ENCODE peak calls at places on chromosomes 16 and 17, in ten cellular contexts. R, W, D, S, B, X, T, G, C and J are unnamed samples.

GRCh38 chr16:77762260-77762659 is 26.1 kb upstream of the VAT1L start:
- DNase-seq in D (no peak), R (no peak), W (no peak), T (no peak), X (no peak), S (no peak), B (no peak), G (no peak), C (no peak), J (no peak)

GRCh38 chr16:8936421-8936820 is 27.3 kb downstream of the USP7 start:
- DNase-seq in C (no peak), S (peak), B (no peak), T (no peak), X (peak), W (peak), D (no peak), R (peak), G (no peak), J (peak)

GRCh38 chr17:30093463-30094147 is 23.0 kb upstream of the NSRP1 start:
- DNase-seq in D (no peak), T (no peak), B (no peak), S (no peak), X (peak), W (peak), G (no peak), C (peak), R (peak), J (peak)

GRCh38 chr17:40150215-40150614 is 9.9 kb downstream of the CASC3 start:
- DNase-seq in D (no peak), B (no peak), W (no peak), X (no peak), S (no peak), T (no peak), C (no peak), G (no peak), R (no peak), J (no peak)

GRCh38 chr17:604719-605118 is 109.9 kb downstream of the VPS53 start:
- DNase-seq in R (no peak), D (no peak), S (no peak), B (no peak), X (no peak), C (no peak), W (no peak), G (no peak), T (no peak), J (no peak)

GRCh38 chr17:74217036-74217725 is 3.8 kb downstream of the TTYH2 start:
- DNase-seq in C (no peak), R (no peak), G (peak), W (no peak), D (no peak), S (no peak), X (peak), T (peak), B (no peak), J (peak)

GRCh38 chr17:48472485-48473281 is 42.7 kb upstream of the SKAP1 start:
- DNase-seq in B (no peak), T (no peak), D (no peak), G (no peak), W (no peak), X (peak), R (no peak), C (no peak), S (no peak), J (peak)

GRCh38 chr17:77507116-77507885 is 366.5 kb downstream of the SEC14L1 start:
- DNase-seq in G (no peak), B (no peak), C (no peak), R (no peak), X (no peak), W (no peak), D (no peak), S (no peak), T (peak), J (peak)

GRCh38 chr17:38550661-38551060 is 55.1 kb downstream of the SRCIN1 start:
- DNase-seq in W (no peak), X (no peak), D (no peak), S (no peak), T (no peak), C (peak), R (no peak), G (peak), B (peak), J (no peak)

GRCh38 chr16:4330277-4330882 is 14.5 kb downstream of the GLIS2 start:
- DNase-seq in R (peak), G (peak), W (peak), S (peak), T (peak), X (peak), D (no peak), C (no peak), B (peak), J (peak)

GRCh38 chr16:70737377-70738082 is 51.7 kb upstream of the MTSS2 start:
- DNase-seq in S (peak), G (no peak), B (peak), D (peak), W (no peak), R (peak), T (peak), C (no peak), X (no peak), J (no peak)

GRCh38 chr16:70467113-70467512 is 12.7 kb downstream of the FCSK start:
- DNase-seq in G (peak), R (no peak), S (no peak), C (no peak), T (no peak), D (no peak), B (no peak), W (no peak), X (no peak), J (no peak)